ENCODE peak calls at places on chromosomes 12 and 14, in eight cellular contexts. One of them, this sample, is unnamed.

GRCh38 chr12:125518074-125518473 is 452.8 kb downstream of the AACS start:
- DNase-seq in activated CD8-positive, alpha-beta memory T cell treated with anti-CD3 and anti-CD28 coated beads, Interleukin-2, amount 50 U/mL, for 4 hours: no peak
- DNase-seq in left colon: no peak
- DNase-seq in bronchial epithelial cell: no peak
- DNase-seq in H7: peak; percentile 51
- DNase-seq in Caki2: no peak
- DNase-seq in activated CD4-positive, alpha-beta T cell treated with anti-CD3 and anti-CD28 coated beads, Interleukin-2, amount 10 ng/mL, durations not matched to agents 7 days and 5 days: no peak
- DNase-seq in HS-27A: no peak
- DNase-seq in this sample: peak; percentile 72

GRCh38 chr14:103006991-103007520 is 50.3 kb downstream of the CDC42BPB start:
- DNase-seq in activated CD8-positive, alpha-beta memory T cell treated with anti-CD3 and anti-CD28 coated beads, Interleukin-2, amount 50 U/mL, for 4 hours: no peak
- DNase-seq in left colon: no peak
- DNase-seq in bronchial epithelial cell: no peak
- DNase-seq in H7: no peak
- DNase-seq in Caki2: no peak
- DNase-seq in activated CD4-positive, alpha-beta T cell treated with anti-CD3 and anti-CD28 coated beads, Interleukin-2, amount 10 ng/mL, durations not matched to agents 7 days and 5 days: no peak
- DNase-seq in HS-27A: no peak
- DNase-seq in this sample: no peak

GRCh38 chr14:51996148-51996746 is 6.9 kb downstream of the RTRAF start:
- DNase-seq in activated CD8-positive, alpha-beta memory T cell treated with anti-CD3 and anti-CD28 coated beads, Interleukin-2, amount 50 U/mL, for 4 hours: no peak
- DNase-seq in left colon: no peak
- DNase-seq in bronchial epithelial cell: peak; percentile 49
- DNase-seq in H7: no peak
- DNase-seq in Caki2: peak; percentile 29
- DNase-seq in activated CD4-positive, alpha-beta T cell treated with anti-CD3 and anti-CD28 coated beads, Interleukin-2, amount 10 ng/mL, durations not matched to agents 7 days and 5 days: peak; percentile 53
- DNase-seq in HS-27A: peak; percentile 29
- DNase-seq in this sample: peak; percentile 32

GRCh38 chr12:106358410-106359241 is 1.1 kb downstream of the POLR3B start:
- DNase-seq in activated CD8-positive, alpha-beta memory T cell treated with anti-CD3 and anti-CD28 coated beads, Interleukin-2, amount 50 U/mL, for 4 hours: no peak
- DNase-seq in left colon: peak; percentile 37
- DNase-seq in bronchial epithelial cell: peak; percentile 66
- DNase-seq in H7: no peak
- DNase-seq in Caki2: no peak
- DNase-seq in activated CD4-positive, alpha-beta T cell treated with anti-CD3 and anti-CD28 coated beads, Interleukin-2, amount 10 ng/mL, durations not matched to agents 7 days and 5 days: no peak
- DNase-seq in HS-27A: peak; percentile 35
- DNase-seq in this sample: no peak

GRCh38 chr12:110893956-110894355 is 26.4 kb downstream of the MYL2 start:
- DNase-seq in activated CD8-positive, alpha-beta memory T cell treated with anti-CD3 and anti-CD28 coated beads, Interleukin-2, amount 50 U/mL, for 4 hours: no peak
- DNase-seq in left colon: no peak
- DNase-seq in bronchial epithelial cell: no peak
- DNase-seq in H7: no peak
- DNase-seq in Caki2: no peak
- DNase-seq in activated CD4-positive, alpha-beta T cell treated with anti-CD3 and anti-CD28 coated beads, Interleukin-2, amount 10 ng/mL, durations not matched to agents 7 days and 5 days: no peak
- DNase-seq in HS-27A: no peak
- DNase-seq in this sample: no peak

GRCh38 chr12:120711411-120711810 is 1.2 kb downstream of the UNC119B start:
- DNase-seq in activated CD8-positive, alpha-beta memory T cell treated with anti-CD3 and anti-CD28 coated beads, Interleukin-2, amount 50 U/mL, for 4 hours: no peak
- DNase-seq in left colon: no peak
- DNase-seq in bronchial epithelial cell: no peak
- DNase-seq in H7: no peak
- DNase-seq in Caki2: no peak
- DNase-seq in activated CD4-positive, alpha-beta T cell treated with anti-CD3 and anti-CD28 coated beads, Interleukin-2, amount 10 ng/mL, durations not matched to agents 7 days and 5 days: no peak
- DNase-seq in HS-27A: no peak
- DNase-seq in this sample: peak; percentile 8

GRCh38 chr12:25106818-25107217 is 88.1 kb downstream of the DNAI7 start:
- DNase-seq in activated CD8-positive, alpha-beta memory T cell treated with anti-CD3 and anti-CD28 coated beads, Interleukin-2, amount 50 U/mL, for 4 hours: no peak
- DNase-seq in left colon: no peak
- DNase-seq in bronchial epithelial cell: no peak
- DNase-seq in H7: no peak
- DNase-seq in Caki2: no peak
- DNase-seq in activated CD4-positive, alpha-beta T cell treated with anti-CD3 and anti-CD28 coated beads, Interleukin-2, amount 10 ng/mL, durations not matched to agents 7 days and 5 days: no peak
- DNase-seq in HS-27A: no peak
- DNase-seq in this sample: no peak

GRCh38 chr14:70771781-70772212 is 37.5 kb downstream of the MAP3K9 start:
- DNase-seq in activated CD8-positive, alpha-beta memory T cell treated with anti-CD3 and anti-CD28 coated beads, Interleukin-2, amount 50 U/mL, for 4 hours: no peak
- DNase-seq in left colon: no peak
- DNase-seq in bronchial epithelial cell: peak; percentile 21
- DNase-seq in H7: peak; percentile 60
- DNase-seq in Caki2: no peak
- DNase-seq in activated CD4-positive, alpha-beta T cell treated with anti-CD3 and anti-CD28 coated beads, Interleukin-2, amount 10 ng/mL, durations not matched to agents 7 days and 5 days: no peak
- DNase-seq in HS-27A: no peak
- DNase-seq in this sample: peak; percentile 40

GRCh38 chr12:18320036-18320617 is 58.8 kb downstream of the PIK3C2G start:
- DNase-seq in activated CD8-positive, alpha-beta memory T cell treated with anti-CD3 and anti-CD28 coated beads, Interleukin-2, amount 50 U/mL, for 4 hours: no peak
- DNase-seq in left colon: no peak
- DNase-seq in bronchial epithelial cell: peak; percentile 78
- DNase-seq in H7: peak; percentile 31
- DNase-seq in Caki2: peak; percentile 46
- DNase-seq in activated CD4-positive, alpha-beta T cell treated with anti-CD3 and anti-CD28 coated beads, Interleukin-2, amount 10 ng/mL, durations not matched to agents 7 days and 5 days: no peak
- DNase-seq in HS-27A: peak; percentile 91
- DNase-seq in this sample: peak; percentile 79

GRCh38 chr12:69240625-69240984 is 1.2 kb downstream of the CPSF6 start:
- DNase-seq in activated CD8-positive, alpha-beta memory T cell treated with anti-CD3 and anti-CD28 coated beads, Interleukin-2, amount 50 U/mL, for 4 hours: no peak
- DNase-seq in left colon: peak; percentile 18
- DNase-seq in bronchial epithelial cell: peak; percentile 19
- DNase-seq in H7: no peak
- DNase-seq in Caki2: no peak
- DNase-seq in activated CD4-positive, alpha-beta T cell treated with anti-CD3 and anti-CD28 coated beads, Interleukin-2, amount 10 ng/mL, durations not matched to agents 7 days and 5 days: peak; percentile 56
- DNase-seq in HS-27A: no peak
- DNase-seq in this sample: peak; percentile 7

GRCh38 chr14:65940056-65940735 is 527.7 kb downstream of the FUT8 start:
- DNase-seq in activated CD8-positive, alpha-beta memory T cell treated with anti-CD3 and anti-CD28 coated beads, Interleukin-2, amount 50 U/mL, for 4 hours: no peak
- DNase-seq in left colon: no peak
- DNase-seq in bronchial epithelial cell: peak; percentile 16
- DNase-seq in H7: no peak
- DNase-seq in Caki2: no peak
- DNase-seq in activated CD4-positive, alpha-beta T cell treated with anti-CD3 and anti-CD28 coated beads, Interleukin-2, amount 10 ng/mL, durations not matched to agents 7 days and 5 days: no peak
- DNase-seq in HS-27A: no peak
- DNase-seq in this sample: peak; percentile 41

GRCh38 chr12:63977441-63977840 is 132.9 kb downstream of the SRGAP1 start:
- DNase-seq in activated CD8-positive, alpha-beta memory T cell treated with anti-CD3 and anti-CD28 coated beads, Interleukin-2, amount 50 U/mL, for 4 hours: no peak
- DNase-seq in left colon: no peak
- DNase-seq in bronchial epithelial cell: no peak
- DNase-seq in H7: no peak
- DNase-seq in Caki2: no peak
- DNase-seq in activated CD4-positive, alpha-beta T cell treated with anti-CD3 and anti-CD28 coated beads, Interleukin-2, amount 10 ng/mL, durations not matched to agents 7 days and 5 days: no peak
- DNase-seq in HS-27A: no peak
- DNase-seq in this sample: no peak

GRCh38 chr14:59037086-59037485 is 151.4 kb upstream of the DAAM1 start:
- DNase-seq in activated CD8-positive, alpha-beta memory T cell treated with anti-CD3 and anti-CD28 coated beads, Interleukin-2, amount 50 U/mL, for 4 hours: no peak
- DNase-seq in left colon: no peak
- DNase-seq in bronchial epithelial cell: peak; percentile 65
- DNase-seq in H7: no peak
- DNase-seq in Caki2: no peak
- DNase-seq in activated CD4-positive, alpha-beta T cell treated with anti-CD3 and anti-CD28 coated beads, Interleukin-2, amount 10 ng/mL, durations not matched to agents 7 days and 5 days: no peak
- DNase-seq in HS-27A: no peak
- DNase-seq in this sample: no peak

GRCh38 chr12:63770375-63770774 is 9.3 kb upstream of the RXYLT1 start:
- DNase-seq in activated CD8-positive, alpha-beta memory T cell treated with anti-CD3 and anti-CD28 coated beads, Interleukin-2, amount 50 U/mL, for 4 hours: no peak
- DNase-seq in left colon: no peak
- DNase-seq in bronchial epithelial cell: no peak
- DNase-seq in H7: no peak
- DNase-seq in Caki2: no peak
- DNase-seq in activated CD4-positive, alpha-beta T cell treated with anti-CD3 and anti-CD28 coated beads, Interleukin-2, amount 10 ng/mL, durations not matched to agents 7 days and 5 days: no peak
- DNase-seq in HS-27A: no peak
- DNase-seq in this sample: no peak

GRCh38 chr12:52197371-52198231 is 5.8 kb upstream of the KRT80 start:
- DNase-seq in activated CD8-positive, alpha-beta memory T cell treated with anti-CD3 and anti-CD28 coated beads, Interleukin-2, amount 50 U/mL, for 4 hours: no peak
- DNase-seq in left colon: no peak
- DNase-seq in bronchial epithelial cell: no peak
- DNase-seq in H7: no peak
- DNase-seq in Caki2: no peak
- DNase-seq in activated CD4-positive, alpha-beta T cell treated with anti-CD3 and anti-CD28 coated beads, Interleukin-2, amount 10 ng/mL, durations not matched to agents 7 days and 5 days: no peak
- DNase-seq in HS-27A: no peak
- DNase-seq in this sample: no peak

GRCh38 chr12:50261654-50262053 is 21.7 kb downstream of the LIMA1 start:
- DNase-seq in activated CD8-positive, alpha-beta memory T cell treated with anti-CD3 and anti-CD28 coated beads, Interleukin-2, amount 50 U/mL, for 4 hours: no peak
- DNase-seq in left colon: no peak
- DNase-seq in bronchial epithelial cell: peak; percentile 44
- DNase-seq in H7: no peak
- DNase-seq in Caki2: no peak
- DNase-seq in activated CD4-positive, alpha-beta T cell treated with anti-CD3 and anti-CD28 coated beads, Interleukin-2, amount 10 ng/mL, durations not matched to agents 7 days and 5 days: no peak
- DNase-seq in HS-27A: no peak
- DNase-seq in this sample: no peak

This sample was measured in neural progenitor cell.